ENCODE peak calls at places on chromosomes 12 and 14, in five cellular contexts. V, C, O, J and E are unnamed samples.

GRCh38 chr12:80655751-80656150 is 51.7 kb upstream of the MYF6 start:
- DNase-seq in O (no peak), J (no peak), V (no peak), C (no peak), E (no peak)

GRCh38 chr12:103880299-103881142 is 39.5 kb upstream of the NT5DC3 start:
- DNase-seq in V (no peak), J (peak), O (peak), C (no peak), E (no peak)

GRCh38 chr14:65718629-65719028 is 306.1 kb downstream of the FUT8 start:
- DNase-seq in C (no peak), V (no peak), J (no peak), O (no peak), E (no peak)

GRCh38 chr14:91354979-91355685 is 62.5 kb downstream of the CCDC88C start:
- DNase-seq in O (peak), C (no peak), V (no peak), J (no peak), E (no peak)

GRCh38 chr12:19967486-19967885 is 400.9 kb upstream of the PDE3A start:
- DNase-seq in C (no peak), J (peak), V (peak), O (peak), E (no peak)

GRCh38 chr14:36508418-36509051 is 11.5 kb downstream of the NKX2-1 start:
- DNase-seq in C (no peak), O (no peak), J (no peak), V (no peak), E (no peak)

GRCh38 chr12:27015730-27016076 is 1.5 kb upstream of the TM7SF3 start:
- DNase-seq in V (no peak), O (no peak), J (peak), C (no peak), E (no peak)

GRCh38 chr14:85529803-85530574 is at the start of gene FLRT2:
- DNase-seq in J (peak), V (no peak), O (no peak), C (no peak), E (no peak)

GRCh38 chr12:84924956-84925355 is 12.4 kb upstream of the SLC6A15 start:
- DNase-seq in J (peak), V (no peak), O (no peak), C (no peak), E (no peak)

GRCh38 chr12:10189653-10190052 is 10.8 kb downstream of the TMEM52B start:
- DNase-seq in J (no peak), C (no peak), V (no peak), O (no peak), E (no peak)

GRCh38 chr14:72605921-72606220 is 288.0 kb downstream of the DPF3 start:
- DNase-seq in V (no peak), J (no peak), C (no peak), O (no peak), E (no peak)

GRCh38 chr14:88129306-88130056 is 124.5 kb downstream of the GPR65 start:
- DNase-seq in O (no peak), C (no peak), V (peak), J (peak), E (no peak)

GRCh38 chr14:63642656-63643382 is 1.1 kb upstream of the WDR89 start:
- DNase-seq in V (no peak), O (no peak), J (no peak), C (no peak), E (no peak)

GRCh38 chr12:11732023-11732422 is 82.5 kb downstream of the ETV6 start:
- DNase-seq in V (no peak), O (no peak), J (no peak), C (no peak), E (no peak)

GRCh38 chr12:19412844-19413243 is 26.4 kb upstream of the AEBP2 start:
- DNase-seq in O (no peak), J (no peak), C (no peak), V (no peak), E (no peak)

GRCh38 chr12:121765573-121765972 is 27.9 kb downstream of the RHOF start:
- DNase-seq in O (no peak), J (peak), V (peak), C (no peak), E (no peak)

GRCh38 chr12:53737951-53738833 is 10.9 kb upstream of the CALCOCO1 start:
- DNase-seq in C (no peak), J (no peak), O (peak), V (no peak), E (no peak)

GRCh38 chr12:68530965-68531364 is 79.7 kb upstream of the RAP1B start:
- DNase-seq in C (no peak), O (no peak), V (peak), J (peak), E (no peak)

GRCh38 chr14:53956427-53957201 is at the start of gene BMP4:
- DNase-seq in J (peak), V (no peak), O (peak), C (peak), E (peak)

GRCh38 chr12:90959538-90960139 is 4.7 kb upstream of the CCER1 start:
- DNase-seq in J (peak), O (peak), V (no peak), C (no peak), E (no peak)

GRCh38 chr12:31859232-31859977 is 99.8 kb upstream of the RESF1 start:
- DNase-seq in V (no peak), O (no peak), C (no peak), J (no peak), E (no peak)

GRCh38 chr12:64323476-64324225 is 66.9 kb downstream of the C12orf56 start:
- DNase-seq in V (no peak), O (no peak), C (no peak), J (no peak), E (no peak)

GRCh38 chr14:78633747-78634146 is 463.6 kb downstream of the NRXN3 start:
- DNase-seq in V (no peak), O (peak), J (no peak), C (no peak), E (no peak)

GRCh38 chr12:132986885-132987225 is 688 bp downstream of the ZNF26 start:
- DNase-seq in O (peak), V (no peak), C (no peak), J (peak), E (no peak)

GRCh38 chr14:41607966-41608663 is 1.4 kb downstream of the LRFN5 start:
- DNase-seq in J (no peak), C (no peak), O (peak), V (no peak), E (no peak)